ENCODE peak calls at places on chromosomes 7 and 10, in four cellular contexts. A is A549, R is H1, U is stomach. L is an unnamed sample.

GRCh38 chr10:26463986-26464385 is 25.8 kb downstream of the APBB1IP start:
- DNase-seq in R (no peak), U (no peak), A (no peak), L (no peak)

GRCh38 chr10:7797582-7797981 is 9.6 kb downstream of the ATP5F1C start:
- DNase-seq in A (peak; percentile 25), R (no peak), U (no peak), L (no peak)

GRCh38 chr10:2949948-2950354 is 117.4 kb upstream of the PFKP start:
- DNase-seq in U (no peak), A (peak; percentile 26), R (no peak), L (no peak)

GRCh38 chr7:50826371-50827172 is 43.9 kb upstream of the GRB10 start:
- DNase-seq in U (no peak), A (peak; percentile 47), R (no peak), L (no peak)

GRCh38 chr7:131633342-131633843 is 77.0 kb upstream of the PODXL start:
- DNase-seq in A (peak; percentile 51), U (no peak), R (no peak), L (no peak)

GRCh38 chr7:122487131-122487530 is 182.6 kb upstream of the FEZF1 start:
- DNase-seq in A (no peak), U (no peak), R (no peak), L (no peak)

GRCh38 chr7:20744913-20745587 is 41.6 kb downstream of the SP8 start:
- DNase-seq in A (no peak), U (no peak), R (no peak), L (no peak)

GRCh38 chr10:90319188-90319914 is 538.5 kb downstream of the HTR7 start:
- DNase-seq in R (peak; percentile 59), U (no peak), A (peak; percentile 56), L (no peak)

DNA sequence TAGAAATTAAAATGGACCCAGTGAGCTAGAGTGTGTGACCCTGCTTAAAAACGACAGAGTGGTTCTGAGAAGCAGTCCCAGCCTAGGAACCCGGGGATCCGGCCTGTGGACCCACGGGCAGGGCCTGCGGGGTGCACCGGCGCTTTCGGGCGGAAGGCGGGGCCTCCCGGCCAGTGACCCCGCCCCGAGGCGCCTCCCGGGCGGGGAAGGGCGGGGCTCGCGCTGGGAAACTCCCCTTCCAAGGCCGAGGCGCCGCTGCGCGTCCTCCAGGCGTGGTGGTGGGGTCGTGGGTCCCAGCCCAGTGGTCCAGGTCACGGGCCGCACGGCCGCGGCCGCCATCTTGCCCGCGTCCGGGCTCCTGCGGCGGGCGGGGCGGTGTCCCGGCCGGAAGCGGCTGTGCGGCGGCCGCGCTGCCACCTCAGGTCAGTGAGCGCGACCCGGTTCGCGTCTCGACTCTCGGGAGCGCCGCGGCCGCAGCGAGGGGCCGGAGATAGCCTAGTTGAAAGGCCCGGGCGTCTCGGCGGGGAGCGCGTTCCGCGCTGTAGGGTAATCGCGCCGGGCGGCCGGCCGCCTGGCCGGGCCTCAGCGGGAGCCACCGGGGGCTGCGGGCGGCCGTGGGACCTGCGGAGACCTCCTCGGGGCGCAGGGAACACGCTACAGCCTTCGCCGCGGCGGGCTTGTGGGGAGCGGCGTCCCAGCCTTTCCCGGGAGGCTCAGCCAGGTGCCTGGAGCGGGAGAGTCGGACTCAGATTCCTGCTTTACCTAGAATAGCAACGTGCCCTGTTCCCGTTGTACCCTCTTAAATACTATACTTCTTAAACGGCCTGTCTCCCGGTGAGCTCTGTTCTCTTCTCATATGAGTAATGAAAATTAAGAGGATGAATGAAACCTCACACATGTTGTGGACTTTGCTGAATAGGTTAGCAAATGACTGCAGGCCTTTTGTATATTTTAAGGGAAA is at the start of gene MIOS:
- DNase-seq in U (peak; percentile 90), A (peak; percentile 88), R (peak; percentile 88), L (peak; percentile 87)
- TF ChIP-seq POLR2A in U (no peak), A (peak; percentile 86), R (peak; percentile 86), L (peak; percentile 72)

DNA sequence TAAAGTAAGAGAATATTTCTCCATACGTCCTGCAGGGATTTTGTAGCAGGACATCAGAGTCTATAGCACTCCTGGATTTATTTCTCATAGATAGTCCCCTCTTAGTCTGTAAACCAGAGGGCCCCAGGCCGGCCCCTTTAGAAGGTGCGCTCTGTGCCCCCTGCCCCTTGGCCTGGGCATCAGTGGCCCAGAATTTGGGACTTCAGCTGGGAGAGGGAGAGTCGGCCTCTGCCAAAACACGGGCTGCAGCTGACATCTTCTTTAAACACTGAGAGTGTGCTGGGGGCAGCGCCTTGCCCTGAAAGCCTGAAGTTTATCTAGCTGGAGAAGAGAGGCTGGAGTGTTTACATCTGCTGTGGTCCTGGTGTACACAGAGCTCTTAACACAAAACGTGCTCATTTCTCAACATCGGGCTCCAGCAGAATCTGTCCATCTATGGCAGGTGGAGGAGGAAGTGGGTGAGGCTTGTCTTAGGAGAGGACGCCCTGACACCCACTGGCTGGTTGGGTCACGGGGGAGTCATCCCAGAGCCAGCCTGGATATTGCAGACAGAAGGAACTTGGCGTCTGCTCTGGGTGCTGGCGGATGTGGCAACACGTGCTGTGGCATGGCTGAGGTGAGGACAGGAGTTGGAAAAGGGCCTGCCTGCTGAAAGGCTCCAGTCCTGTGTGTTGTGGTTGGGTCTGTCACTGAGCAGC is 5.0 kb upstream of the TACR2 start:
- DNase-seq in R (no peak), U (no peak), A (no peak), L (no peak)
- TF ChIP-seq EP300 in R (no peak), U (peak; percentile 12), A (no peak), L (no peak)

GRCh38 chr7:77685219-77685618 is 11.0 kb upstream of the RSBN1L start:
- DNase-seq in U (peak; percentile 40), R (no peak), A (no peak), L (no peak)
- TF ChIP-seq POLR2A in U (no peak), R (no peak), A (no peak), L (no peak)

DNA sequence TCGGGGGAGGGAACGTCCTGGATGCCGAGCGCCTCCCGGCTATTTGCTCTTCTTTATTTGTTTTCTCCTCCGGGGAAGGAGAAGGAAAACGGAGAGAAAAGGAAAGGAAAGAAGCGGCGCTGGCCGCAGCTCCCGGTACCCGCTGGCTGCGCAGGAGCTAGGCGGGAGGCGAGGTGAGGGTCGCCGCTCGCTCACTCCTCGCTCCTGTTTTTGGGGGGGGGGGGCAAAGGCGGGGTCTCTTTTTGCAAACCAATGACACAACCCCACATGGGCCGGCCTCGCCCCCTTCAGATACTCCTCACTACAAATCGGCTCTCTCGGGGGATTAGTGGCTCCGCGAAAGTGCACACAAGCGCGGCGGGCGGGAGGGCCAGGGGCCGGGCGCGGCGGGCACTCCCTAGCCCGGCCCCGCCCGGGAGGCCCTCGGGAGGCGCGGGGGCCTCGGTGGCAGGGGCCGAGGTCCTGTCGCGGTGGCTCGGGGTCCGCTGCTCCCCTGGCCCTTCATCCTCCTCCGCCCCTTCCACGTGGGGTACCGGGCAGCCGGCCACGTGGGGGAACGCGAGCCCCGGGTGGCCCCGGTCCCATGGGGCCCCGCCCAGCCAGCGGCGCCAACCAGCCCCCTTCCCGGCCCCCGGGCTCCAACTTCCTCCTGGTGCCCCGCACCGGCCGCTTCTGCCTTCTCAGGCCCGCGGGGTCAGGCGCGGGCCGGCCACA is 650 bp upstream of the CTBP2 start:
- DNase-seq in U (peak; percentile 63), R (peak; percentile 86), A (peak; percentile 93), L (peak; percentile 88)
- TF ChIP-seq EP300 in U (no peak), R (no peak), A (no peak), L (no peak)

GRCh38 chr10:63518690-63519288 is 2.4 kb upstream of the REEP3 start:
- DNase-seq in U (no peak), A (no peak), R (no peak), L (no peak)

GRCh38 chr10:63522129-63522687 is 1.0 kb downstream of the REEP3 start:
- DNase-seq in U (no peak), R (peak; percentile 76), A (peak; percentile 73), L (no peak)

GRCh38 chr10:63521389-63522128 is at the start of gene REEP3:
- DNase-seq in U (peak; percentile 61), R (peak; percentile 85), A (peak; percentile 56), L (peak; percentile 83)

GRCh38 chr10:63523015-63523414 is 1.8 kb downstream of the REEP3 start:
- DNase-seq in A (no peak), R (no peak), U (no peak), L (no peak)

DNA sequence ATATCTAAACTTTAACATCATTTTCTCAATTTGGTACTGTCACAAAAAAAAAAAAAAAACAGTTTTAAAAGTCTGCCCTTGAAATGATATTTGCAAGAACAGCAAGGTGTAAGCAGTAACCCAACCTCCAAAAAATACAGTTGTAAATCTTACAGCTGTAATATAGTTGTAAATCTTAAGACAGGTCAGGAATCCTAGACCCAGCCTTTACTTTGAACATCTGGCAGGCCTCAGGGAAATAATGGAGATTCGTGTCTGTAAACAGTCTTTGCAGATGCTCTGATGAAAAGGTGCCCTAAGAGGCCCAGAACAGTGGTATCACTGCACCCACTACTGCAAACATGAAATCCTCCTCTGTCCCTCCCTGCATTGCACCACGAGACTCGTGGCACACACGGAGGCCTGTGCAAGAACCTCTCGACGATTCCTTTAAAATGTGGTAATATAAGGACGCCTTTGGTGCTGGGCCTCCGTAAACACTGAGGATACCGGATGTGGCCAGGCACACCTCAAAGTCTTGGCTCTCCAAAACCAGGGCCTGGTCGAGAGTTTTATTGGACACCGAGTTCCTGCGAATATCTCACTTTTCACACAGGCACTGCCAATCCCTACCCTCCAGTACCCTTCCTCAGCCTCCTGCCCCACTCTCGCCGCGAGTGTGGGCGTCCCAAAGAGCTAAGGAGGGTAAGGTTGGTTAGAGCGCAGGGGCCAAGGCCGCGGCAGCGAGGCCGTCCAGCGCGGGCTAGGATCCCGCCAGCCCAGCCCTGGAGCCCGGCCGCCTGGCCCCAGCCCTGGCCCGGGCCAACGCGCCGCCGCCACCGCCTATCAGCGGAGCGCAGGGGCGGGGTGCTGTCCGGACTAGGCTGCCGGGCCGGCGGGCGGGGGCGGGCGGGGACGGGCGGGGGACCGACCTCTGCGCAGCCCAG is 475 bp upstream of the REEP3 start:
- DNase-seq in R (peak; percentile 74), A (peak; percentile 58), U (peak; percentile 78), L (no peak)
- TF ChIP-seq POLR2A in R (peak; percentile 26), A (peak; percentile 44), U (no peak), L (no peak)

DNA sequence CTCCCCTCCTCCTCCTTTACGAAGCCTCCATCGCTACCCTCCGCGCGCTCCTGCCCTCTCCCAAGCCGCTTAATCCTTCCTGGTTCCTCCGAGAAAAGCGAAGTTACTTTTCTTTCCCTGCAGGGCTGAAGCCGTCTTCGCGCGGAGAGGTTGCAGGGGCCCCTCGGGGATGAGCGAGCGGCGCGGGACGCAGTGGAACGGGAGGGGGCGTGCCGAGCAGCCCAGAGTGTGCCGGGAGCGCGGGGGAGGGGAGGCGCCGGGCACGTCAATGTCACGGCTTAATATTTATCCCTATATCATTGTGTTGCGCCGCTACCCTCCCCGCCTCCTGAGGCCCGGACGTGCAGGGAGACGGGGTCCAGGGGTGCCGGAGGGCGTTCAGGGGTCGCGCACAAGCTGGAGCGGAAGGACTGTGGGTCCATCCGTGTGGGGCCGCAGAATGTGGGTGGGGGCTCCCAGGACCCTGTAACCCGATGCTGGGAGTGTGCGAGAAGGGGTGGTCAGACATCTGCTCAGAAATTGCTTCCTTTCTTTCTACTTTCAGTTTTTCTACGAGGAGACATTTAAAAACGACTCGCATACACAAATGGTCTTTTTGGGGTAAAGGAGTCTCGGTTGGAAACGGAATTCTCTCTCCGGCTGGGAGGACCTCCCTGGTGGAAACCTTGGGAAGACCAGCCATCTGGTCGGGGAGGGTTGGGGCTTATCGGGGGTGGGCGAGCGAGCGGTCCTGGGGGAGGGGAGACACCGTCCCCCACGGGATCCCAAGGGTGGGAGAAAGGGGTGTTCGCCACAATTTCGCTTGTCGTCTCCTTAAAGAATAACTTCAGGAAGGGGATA is 2.4 kb downstream of the CDK6 start:
- DNase-seq in A (peak; percentile 58), U (peak; percentile 83), R (peak; percentile 83), L (peak; percentile 83)
- TF ChIP-seq EP300 in A (no peak), U (no peak), R (no peak), L (no peak)

GRCh38 chr10:100357073-100357858 is 10.2 kb downstream of the SCD start:
- DNase-seq in A (no peak), R (no peak), U (no peak), L (no peak)
- TF ChIP-seq POLR2A in A (no peak), R (no peak), U (no peak), L (no peak)

GRCh38 chr10:74151057-74151878 is at the start of gene ADK:
- DNase-seq in R (peak; percentile 100), U (peak; percentile 100), A (peak; percentile 99), L (peak; percentile 100)
- TF ChIP-seq EP300 in R (no peak), U (no peak), A (no peak), L (no peak)

GRCh38 chr7:43700059-43700501 is 29.2 kb downstream of the COA1 start:
- DNase-seq in R (no peak), A (peak; percentile 28), U (no peak), L (no peak)
- TF ChIP-seq POLR2A in R (no peak), A (no peak), U (no peak), L (no peak)

L was measured in suprapubic skin.